ENCODE peak calls at places on chromosome 3, in nine cellular contexts. I is activated CD4-positive, alpha-beta T cell treated with anti-CD3 and anti-CD28 coated beads, Interleukin-2, amount 50 U/mL, for 24 hours; N is retinal pigment epithelial cell; F is iris pigment epithelial cell; D is neural crest cell; B is HT-29; E is tibial artery; A is ovary; T is activated gamma-delta T cell treated with Interleukin-2 at 50 U/mL for 16 hours. X is an unnamed sample.

GRCh38 chr3:4752201-4753072 is 226.8 kb upstream of the BHLHE40 start:
- DNase-seq in I (no peak), N (peak; percentile 84), F (peak; percentile 73), D (no peak), B (peak; percentile 43), E (no peak), A (no peak), T (no peak), X (no peak)

GRCh38 chr3:151990696-151991376 is 117.4 kb downstream of the SUCNR1 start:
- DNase-seq in I (no peak), N (no peak), F (no peak), D (no peak), B (peak; percentile 65), E (no peak), A (no peak), T (no peak), X (no peak)

GRCh38 chr3:159458010-159458409 is 530.6 kb upstream of the IL12A start:
- DNase-seq in I (no peak), N (peak; percentile 87), F (peak; percentile 97), D (no peak), B (peak; percentile 2), E (no peak), A (no peak), T (no peak), X (no peak)

GRCh38 chr3:190319660-190320059 is 2.6 kb downstream of the CLDN1 start:
- DNase-seq in I (peak; percentile 16), N (no peak), F (peak; percentile 43), D (no peak), B (peak; percentile 36), E (no peak), A (no peak), T (no peak), X (peak; percentile 23)

GRCh38 chr3:155239960-155240359 is 53.5 kb downstream of the STRIT1 start:
- DNase-seq in I (no peak), N (no peak), F (no peak), D (no peak), B (no peak), E (no peak), A (no peak), T (no peak), X (no peak)

GRCh38 chr3:104896624-104897023 is 470.1 kb upstream of the ALCAM start:
- DNase-seq in I (no peak), N (no peak), F (no peak), D (no peak), B (no peak), E (no peak), A (no peak), T (no peak), X (no peak)

GRCh38 chr3:105518806-105519418 is 152.2 kb downstream of the ALCAM start:
- DNase-seq in I (no peak), N (no peak), F (peak; percentile 68), D (no peak), B (peak; percentile 84), E (no peak), A (no peak), T (no peak), X (peak; percentile 83)

GRCh38 chr3:156304406-156304805 is 184.0 kb downstream of the KCNAB1 start:
- DNase-seq in I (no peak), N (peak; percentile 62), F (peak; percentile 65), D (no peak), B (no peak), E (no peak), A (no peak), T (no peak), X (no peak)

GRCh38 chr3:42769477-42770131 is 3.4 kb downstream of the CCDC13 start:
- DNase-seq in I (no peak), N (no peak), F (no peak), D (no peak), B (no peak), E (no peak), A (no peak), T (no peak), X (no peak)

X was measured in A673.